ENCODE peak calls at places on chromosomes 4 and X, in five cellular contexts. V, W, Q, P and G are unnamed samples.
A peak's percentile ranks its signal among the peaks of the same experiment; 100 is the strongest.

GRCh38 chr4:3062466-3062865 is 11.9 kb downstream of the HTT-AS start:
- DNase-seq in V (no peak), Q (no peak), P (no peak), W (peak; percentile 71), G (no peak)

GRCh38 chr4:101114936-101115372 is 232.4 kb downstream of the PPP3CA start:
- DNase-seq in W (peak; percentile 73), P (no peak), Q (no peak), V (peak; percentile 99), G (no peak)

GRCh38 chrX:120768681-120769080 is 107.0 kb downstream of the CT47B1 start:
- DNase-seq in P (no peak), Q (no peak), V (no peak), W (peak; percentile 66), G (no peak)

GRCh38 chr4:30402276-30402675 is 317.9 kb upstream of the PCDH7 start:
- DNase-seq in W (peak; percentile 60), Q (no peak), V (no peak), P (no peak), G (no peak)

GRCh38 chr4:85720736-85721135 is 245.8 kb downstream of the ARHGAP24 start:
- DNase-seq in W (peak; percentile 62), V (peak; percentile 7), Q (no peak), P (peak; percentile 13), G (no peak)

GRCh38 chr4:121943941-121944340 is 7.9 kb downstream of the TRPC3 start:
- DNase-seq in W (no peak), V (peak; percentile 10), P (no peak), Q (no peak), G (no peak)

GRCh38 chr4:79078339-79078738 is 139.1 kb upstream of the PAQR3 start:
- DNase-seq in P (no peak), Q (peak; percentile 18), W (no peak), V (no peak), G (no peak)

GRCh38 chr4:69039071-69039470 is 57.2 kb upstream of the UGT2B7 start:
- DNase-seq in W (peak; percentile 18), Q (no peak), P (no peak), V (no peak), G (no peak)

GRCh38 chrX:40570346-40571093 is 10.2 kb upstream of the ATP6AP2 start:
- DNase-seq in P (no peak), Q (no peak), W (no peak), V (no peak), G (no peak)

GRCh38 chr4:5465529-5465928 is 242.8 kb downstream of the EVC2 start:
- DNase-seq in P (no peak), W (no peak), V (no peak), Q (no peak), G (no peak)

GRCh38 chr4:15231265-15232091 is 196.4 kb upstream of the C1QTNF7 start:
- DNase-seq in P (peak; percentile 57), V (peak; percentile 68), W (peak; percentile 91), Q (peak; percentile 83), G (peak; percentile 46)

GRCh38 chr4:4860803-4861591 is 1.5 kb downstream of the MSX1 start:
- DNase-seq in P (peak; percentile 41), W (peak; percentile 31), V (peak; percentile 29), Q (peak; percentile 49), G (no peak)

GRCh38 chr4:165383757-165384156 is 4.9 kb downstream of the CPE start:
- DNase-seq in P (no peak), V (no peak), W (no peak), Q (no peak), G (no peak)

GRCh38 chrX:50098241-50098640 is 102.6 kb downstream of the AKAP4 start:
- DNase-seq in P (no peak), V (no peak), Q (no peak), W (no peak), G (no peak)

GRCh38 chr4:2832981-2833670 is 10.5 kb upstream of the ADD1 start:
- DNase-seq in P (no peak), V (no peak), Q (no peak), W (no peak), G (no peak)

GRCh38 chr4:181592221-181592745 is 650.9 kb upstream of the TENM3 start:
- DNase-seq in W (no peak), P (no peak), V (no peak), Q (no peak), G (no peak)

GRCh38 chr4:5470318-5470889 is 238.0 kb downstream of the EVC2 start:
- DNase-seq in W (no peak), V (no peak), Q (no peak), P (no peak), G (no peak)

GRCh38 chr4:176156656-176157055 is 38.7 kb downstream of the SPATA4 start:
- DNase-seq in Q (no peak), P (peak; percentile 82), V (no peak), W (peak; percentile 57), G (no peak)

GRCh38 chr4:140849526-140849925 is 93.3 kb upstream of the TBC1D9 start:
- DNase-seq in W (no peak), Q (no peak), V (no peak), P (no peak), G (no peak)

GRCh38 chr4:76836860-76837564 is 60.9 kb downstream of the SOWAHB start:
- DNase-seq in W (no peak), Q (peak; percentile 22), V (peak; percentile 13), P (no peak), G (no peak)

GRCh38 chr4:182292657-182293056 is 49.5 kb downstream of the TENM3 start:
- DNase-seq in W (no peak), P (no peak), Q (no peak), V (no peak), G (no peak)

GRCh38 chrX:118205996-118206395 is 89.4 kb upstream of the KLHL13 start:
- DNase-seq in P (no peak), Q (no peak), V (no peak), W (no peak), G (no peak)

GRCh38 chrX:118205421-118205820 is 88.8 kb upstream of the KLHL13 start:
- DNase-seq in W (no peak), P (no peak), V (no peak), Q (no peak), G (no peak)

GRCh38 chrX:118197730-118198129 is 81.1 kb upstream of the KLHL13 start:
- DNase-seq in Q (no peak), V (no peak), P (no peak), W (no peak), G (no peak)

GRCh38 chrX:118199997-118200396 is 83.4 kb upstream of the KLHL13 start:
- DNase-seq in Q (no peak), V (no peak), W (no peak), P (no peak), G (no peak)
- H3K4me3 ChIP-seq in Q (no peak overlapping the region), V (no peak overlapping the region), W (no peak overlapping the region), P (no peak overlapping the region), G (no peak overlapping the region)

DNA sequence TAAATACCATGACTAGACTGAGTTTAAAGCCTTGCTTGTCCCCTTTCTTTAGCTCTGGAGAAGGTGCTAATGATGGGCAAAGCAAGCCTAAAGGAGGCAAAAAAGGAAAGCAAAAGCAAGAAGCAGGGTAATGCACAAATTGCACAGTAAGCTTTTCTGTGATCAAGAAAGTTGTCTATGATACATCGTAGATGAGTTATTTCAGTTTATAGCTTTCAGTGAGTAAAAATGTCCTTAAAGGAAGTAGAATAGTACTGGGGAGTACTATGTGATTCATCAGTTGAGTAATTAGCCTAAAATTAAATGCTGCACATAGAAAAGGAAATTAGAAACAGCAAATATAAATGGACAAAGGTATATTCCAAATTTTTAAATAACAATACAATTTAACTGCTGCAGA is 50.2 kb upstream of the PDE5A start:
- DNase-seq in V (no peak), W (no peak), Q (no peak), P (no peak), G (no peak)
- H3K4me3 ChIP-seq in V (no peak overlapping the region), W (no peak overlapping the region), Q (no peak overlapping the region), P (no peak overlapping the region), G (no peak overlapping the region)

GRCh38 chrX:6226646-6227444 is 1.8 kb downstream of the NLGN4X start:
- DNase-seq in W (no peak), P (no peak), Q (no peak), V (no peak), G (no peak)

GRCh38 chrX:6226053-6226645 is 2.5 kb downstream of the NLGN4X start:
- DNase-seq in W (no peak), V (no peak), Q (no peak), P (no peak), G (no peak)

GRCh38 chrX:6227445-6227820 is 1.2 kb downstream of the NLGN4X start:
- DNase-seq in V (no peak), P (no peak), Q (no peak), W (no peak), G (no peak)

GRCh38 chrX:6225307-6226052 is 3.2 kb downstream of the NLGN4X start:
- DNase-seq in Q (no peak), W (no peak), V (no peak), P (no peak), G (no peak)

GRCh38 chrX:6228720-6229119 is at the start of gene NLGN4X:
- DNase-seq in Q (no peak), P (no peak), W (no peak), V (no peak), G (no peak)
- H3K4me3 ChIP-seq in Q (peak within 1 kb of the TSS; percentile 31), P (no peak within 1 kb of the TSS), W (no peak within 1 kb of the TSS), V (no peak within 1 kb of the TSS), G (no peak within 1 kb of the TSS)

GRCh38 chr4:82893942-82894341 is 3.0 kb upstream of the SEC31A start:
- DNase-seq in V (peak; percentile 47), Q (no peak), P (no peak), W (peak; percentile 52), G (no peak)

GRCh38 chr4:82899339-82899738 is 1.2 kb upstream of the THAP9 start:
- DNase-seq in Q (no peak), P (no peak), V (no peak), W (peak; percentile 30), G (no peak)

GRCh38 chr4:82900016-82900334 is 560 bp upstream of the THAP9 start:
- DNase-seq in V (no peak), Q (no peak), W (no peak), P (no peak), G (peak; percentile 40)

GRCh38 chr4:82898322-82899243 is 2.0 kb upstream of the THAP9 start:
- DNase-seq in P (peak; percentile 52), W (peak; percentile 91), V (no peak), Q (no peak), G (no peak)

GRCh38 chr4:82896755-82897154 is 3.8 kb upstream of the THAP9 start:
- DNase-seq in W (no peak), Q (no peak), V (no peak), P (no peak), G (no peak)
- H3K4me3 ChIP-seq in W (no peak overlapping the region), Q (no peak overlapping the region), V (no peak overlapping the region), P (no peak overlapping the region), G (no peak overlapping the region)